ENCODE peak calls at places on chromosomes 3 and 15, in eight cellular contexts. X, Z, W, L, V, S, O and F are unnamed samples.

GRCh38 chr3:118817748-118818165 is 216.9 kb downstream of the IGSF11 start:
- DNase-seq in W (peak; percentile 54), X (peak; percentile 72), V (peak; percentile 25), Z (peak; percentile 79), L (peak; percentile 70), S (no peak), O (peak; percentile 75), F (peak; percentile 73)

GRCh38 chr15:63198315-63198714 is 8.9 kb downstream of the RAB8B start:
- DNase-seq in S (no peak), V (no peak), W (no peak), Z (no peak), X (peak; percentile 88), O (no peak), L (no peak), F (peak; percentile 44)

GRCh38 chr15:38894260-38894948 is 329.8 kb upstream of the RASGRP1 start:
- DNase-seq in Z (no peak), L (peak; percentile 32), W (peak; percentile 88), S (no peak), O (peak; percentile 57), X (peak; percentile 92), V (no peak), F (peak; percentile 88)

GRCh38 chr3:42736081-42736480 is 33.5 kb upstream of the HHATL start:
- DNase-seq in V (no peak), Z (peak; percentile 90), S (no peak), L (no peak), X (no peak), W (no peak), O (no peak), F (no peak)

GRCh38 chr15:93072440-93073394 is 16.3 kb downstream of the RGMA start:
- DNase-seq in V (peak; percentile 84), W (peak; percentile 70), O (peak; percentile 81), S (peak; percentile 93), Z (peak; percentile 95), X (peak; percentile 58), L (peak; percentile 95), F (peak; percentile 69)

GRCh38 chr3:58052373-58053273 is 44.4 kb downstream of the FLNB start:
- DNase-seq in O (peak; percentile 96), S (peak; percentile 95), W (peak; percentile 98), V (peak; percentile 83), L (no peak), X (peak; percentile 95), Z (no peak), F (peak; percentile 94)

GRCh38 chr3:186307594-186307993 is 54.4 kb downstream of the DGKG start:
- DNase-seq in W (peak; percentile 55), V (no peak), S (no peak), O (peak; percentile 65), L (peak; percentile 87), Z (no peak), X (peak; percentile 69), F (peak; percentile 69)

GRCh38 chr3:188571531-188572115 is 417.7 kb downstream of the LPP start:
- DNase-seq in S (no peak), X (peak; percentile 7), O (peak; percentile 52), Z (no peak), W (no peak), L (no peak), V (no peak), F (no peak)

GRCh38 chr15:71301958-71302621 is 186.8 kb downstream of the THSD4 start:
- DNase-seq in S (no peak), Z (no peak), O (no peak), L (peak; percentile 11), W (no peak), X (no peak), V (no peak), F (no peak)

GRCh38 chr15:66824374-66824773 is 122.3 kb downstream of the SMAD6 start:
- DNase-seq in X (no peak), W (no peak), O (no peak), Z (no peak), S (no peak), L (no peak), V (no peak), F (no peak)

GRCh38 chr3:11438636-11439035 is 166.4 kb downstream of the ATG7 start:
- DNase-seq in O (no peak), X (no peak), L (no peak), S (no peak), W (peak; percentile 74), Z (peak; percentile 49), V (no peak), F (peak; percentile 93)
- TF ChIP-seq CTCF in O (no peak), X (no peak), L (peak; percentile 44), S (no peak), W (peak; percentile 23), Z (no peak), V (no peak), F (peak; percentile 54)

GRCh38 chr3:143001034-143001368 is 369 bp upstream of the U2SURP start:
- DNase-seq in Z (no peak), W (no peak), S (peak; percentile 93), V (no peak), X (no peak), L (no peak), O (no peak), F (no peak)

GRCh38 chr3:143000525-143000924 is 845 bp upstream of the U2SURP start:
- DNase-seq in O (peak; percentile 75), X (no peak), L (no peak), Z (peak; percentile 55), S (no peak), W (peak; percentile 56), V (peak; percentile 51), F (peak; percentile 58)

GRCh38 chr3:143001369-143002082 is at the start of gene U2SURP:
- DNase-seq in S (peak; percentile 99), X (peak; percentile 98), W (peak; percentile 99), O (peak; percentile 99), V (peak; percentile 96), Z (peak; percentile 99), L (peak; percentile 100), F (peak; percentile 99)

GRCh38 chr3:142998439-142998838 is 2.9 kb upstream of the U2SURP start:
- DNase-seq in S (no peak), V (no peak), X (peak; percentile 59), L (no peak), O (no peak), Z (no peak), W (no peak), F (no peak)

DNA sequence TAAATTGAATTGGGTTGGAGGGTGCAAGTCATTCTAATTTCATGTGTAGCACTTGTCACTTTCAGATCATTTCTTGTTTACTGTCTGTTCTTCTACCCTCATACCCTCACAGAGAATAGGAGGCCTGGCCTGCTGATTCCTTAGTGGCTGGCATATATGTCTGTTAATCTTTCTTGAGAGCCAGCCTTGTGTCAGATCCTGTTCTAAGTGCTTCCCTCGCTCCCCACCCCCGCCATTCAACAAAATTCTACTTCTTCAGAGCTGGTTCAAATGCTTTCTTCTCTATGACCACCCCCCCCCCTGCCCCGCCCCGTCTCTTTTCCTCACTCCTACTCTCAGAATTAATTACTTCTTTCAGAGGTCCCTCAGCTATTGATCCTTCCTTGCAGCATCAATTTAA is 1.5 kb upstream of the U2SURP start:
- DNase-seq in Z (no peak), W (no peak), S (no peak), X (no peak), O (no peak), L (no peak), V (no peak), F (no peak)
- H3K4me3 ChIP-seq in Z (peak overlapping the region; percentile 92), W (peak overlapping the region; percentile 99), S (no peak overlapping the region), X (peak overlapping the region; percentile 86), O (peak overlapping the region; percentile 93), L (peak overlapping the region; percentile 76), V (peak overlapping the region; percentile 93), F (peak overlapping the region; percentile 91)

DNA sequence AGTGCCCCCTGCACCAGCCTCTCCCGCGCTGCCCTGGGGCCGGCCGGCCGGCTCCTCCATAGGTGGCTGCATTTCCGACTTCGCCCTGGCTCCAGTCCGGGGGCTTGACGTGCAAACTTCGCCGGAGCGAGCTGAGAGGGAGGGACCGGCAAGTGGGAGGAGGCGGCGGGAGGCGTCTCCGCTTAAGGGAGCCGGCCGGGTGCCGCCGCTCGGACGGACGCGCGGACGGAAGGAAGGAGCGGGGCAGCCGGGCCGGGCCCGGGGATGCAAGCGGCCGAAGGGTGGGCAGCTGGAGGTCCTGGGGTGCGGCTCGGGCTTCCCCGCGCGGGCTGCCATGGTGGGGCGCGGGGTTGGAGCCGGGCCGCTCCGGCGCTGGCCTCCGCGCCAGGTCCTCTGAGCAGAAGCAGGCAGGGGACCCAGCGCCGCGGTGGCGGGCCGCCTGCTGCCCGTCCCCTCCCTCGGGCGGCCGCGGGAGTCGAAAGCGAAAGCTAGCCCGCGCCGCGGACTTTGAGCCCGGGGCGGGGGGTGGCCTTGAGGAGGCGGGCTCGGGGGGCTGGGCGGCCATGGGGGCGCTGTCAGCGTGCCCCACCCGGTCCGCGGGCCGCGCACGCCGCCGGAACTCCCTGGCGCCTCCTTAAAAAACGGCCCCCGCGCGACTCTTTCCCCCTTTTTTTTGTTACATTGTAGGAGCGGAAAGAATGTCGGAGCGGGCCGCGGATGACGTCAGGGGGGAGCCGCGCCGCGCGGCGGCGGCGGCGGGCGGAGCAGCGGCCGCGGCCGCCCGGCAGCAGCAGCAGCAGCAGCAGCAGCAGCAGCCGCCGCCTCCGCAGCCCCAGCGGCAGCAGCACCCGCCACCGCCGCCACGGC is at the start of gene SCAANT1:
- DNase-seq in L (peak; percentile 94), V (peak; percentile 86), S (peak; percentile 98), X (peak; percentile 92), O (peak; percentile 93), W (peak; percentile 91), Z (peak; percentile 93), F (peak; percentile 95)
- TF ChIP-seq CTCF in L (no peak), V (no peak), S (no peak), X (no peak), O (no peak), W (no peak), Z (peak; percentile 11), F (no peak)

GRCh38 chr15:58749532-58750337 is at the start of gene ADAM10:
- DNase-seq in W (peak; percentile 100), O (peak; percentile 99), S (peak; percentile 100), Z (peak; percentile 99), X (peak; percentile 99), L (peak; percentile 100), V (peak; percentile 98), F (peak; percentile 99)

GRCh38 chr15:58752716-58753115 is 3.2 kb upstream of the ADAM10 start:
- DNase-seq in S (no peak), V (no peak), O (no peak), Z (no peak), W (no peak), L (no peak), X (no peak), F (no peak)

GRCh38 chr15:58746174-58746573 is 3.3 kb downstream of the ADAM10 start:
- DNase-seq in X (no peak), L (no peak), V (no peak), W (no peak), S (no peak), O (no peak), Z (no peak), F (no peak)

GRCh38 chr15:58748787-58749531 is 548 bp downstream of the ADAM10 start:
- DNase-seq in X (peak; percentile 36), O (peak; percentile 42), S (peak; percentile 91), V (peak; percentile 31), W (peak; percentile 44), L (peak; percentile 77), Z (peak; percentile 79), F (peak; percentile 54)

DNA sequence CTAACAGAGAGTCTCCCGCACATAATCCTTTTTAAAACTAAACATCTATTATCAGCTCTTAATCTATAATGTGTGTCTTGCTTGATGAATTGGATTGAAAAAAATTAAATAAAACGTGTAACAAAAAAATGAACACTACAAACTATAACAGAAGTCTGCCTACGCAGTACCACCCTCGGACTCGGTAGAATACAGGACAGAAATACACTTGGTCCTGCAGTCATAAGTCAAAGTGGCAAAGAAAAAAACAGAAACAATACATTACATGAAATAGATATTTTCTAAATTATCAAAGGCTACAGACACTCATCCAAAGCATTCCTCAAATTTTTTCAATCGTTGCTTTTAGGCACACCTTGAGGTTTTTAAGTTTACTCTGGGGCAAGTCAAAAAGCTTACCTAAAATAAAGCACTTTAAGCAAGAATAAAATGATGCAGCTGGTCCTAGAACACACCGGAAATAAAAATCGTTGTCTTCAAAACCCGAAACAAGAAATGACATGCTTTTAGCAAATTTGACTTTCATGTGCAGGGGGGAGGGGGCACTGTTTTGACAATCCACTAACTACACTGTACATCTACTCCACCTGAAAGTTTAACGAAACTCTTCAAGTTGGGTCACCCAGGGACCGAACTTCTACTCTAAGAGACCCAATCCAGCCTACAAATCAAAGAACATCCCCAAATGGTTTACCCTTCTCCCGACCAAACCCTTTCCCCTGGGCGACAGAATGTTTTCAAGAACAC is 1.3 kb downstream of the ADAM10 start:
- DNase-seq in O (no peak), V (no peak), L (peak; percentile 24), X (no peak), Z (no peak), S (no peak), W (peak; percentile 19), F (no peak)
- H3K4me3 ChIP-seq in O (peak overlapping the region; percentile 91), V (peak overlapping the region; percentile 97), L (peak overlapping the region; percentile 99), X (peak overlapping the region; percentile 97), Z (peak overlapping the region; percentile 96), S (peak overlapping the region; percentile 92), W (peak overlapping the region; percentile 71), F (peak overlapping the region; percentile 85)